ENCODE peak calls at places on chromosomes 1 and 21, in seven cellular contexts. B is adrenal gland; T is CD8-positive, alpha-beta T cell; Q is neural progenitor cell; Y is uterus; L is cardiac muscle cell; A is brain microvascular endothelial cell. M is an unnamed sample.

GRCh38 chr1:1928231-1929101 is 9.4 kb upstream of the TMEM52 start:
- DNase-seq in T (no peak), Q (no peak), B (no peak), A (no peak), L (no peak), Y (no peak), M (no peak)

GRCh38 chr1:246592695-246593094 is 26.4 kb downstream of the CNST start:
- DNase-seq in T (no peak), Q (no peak), L (peak; percentile 97), Y (no peak), B (no peak), A (peak; percentile 90), M (no peak)

GRCh38 chr1:193472838-193473398 is 286.5 kb upstream of the B3GALT2 start:
- DNase-seq in T (no peak), Y (no peak), A (no peak), Q (no peak), L (no peak), B (no peak), M (no peak)

GRCh38 chr1:65527211-65527610 is 106.7 kb downstream of the LEPR start:
- DNase-seq in Q (no peak), Y (no peak), L (peak; percentile 67), A (no peak), T (no peak), B (no peak), M (no peak)

GRCh38 chr1:5298376-5298775 is 644.0 kb downstream of the AJAP1 start:
- DNase-seq in L (no peak), Y (no peak), T (no peak), Q (no peak), B (no peak), A (no peak), M (no peak)

GRCh38 chr1:153795325-153795837 is 20.2 kb downstream of the SLC27A3 start:
- DNase-seq in L (no peak), Y (no peak), T (no peak), B (no peak), Q (no peak), A (no peak), M (no peak)

GRCh38 chr1:169538998-169539871 is 47.0 kb downstream of the F5 start:
- DNase-seq in Q (no peak), Y (no peak), B (no peak), L (peak; percentile 92), T (no peak), A (peak; percentile 86), M (no peak)

GRCh38 chr21:26795866-26796329 is 49.3 kb downstream of the ADAMTS1 start:
- DNase-seq in Y (peak; percentile 97), L (peak; percentile 98), A (peak; percentile 97), T (no peak), B (peak; percentile 72), Q (peak; percentile 14), M (peak; percentile 91)

GRCh38 chr1:77929806-77930205 is 41.4 kb downstream of the NEXN start:
- DNase-seq in L (no peak), T (no peak), A (no peak), Y (no peak), Q (no peak), B (no peak), M (no peak)

GRCh38 chr1:207049974-207050391 is 1.0 kb downstream of the YOD1 start:
- DNase-seq in Y (peak; percentile 39), B (peak; percentile 73), A (peak; percentile 55), L (peak; percentile 59), Q (peak; percentile 65), T (no peak), M (no peak)

GRCh38 chr1:31875636-31876236 is 59.9 kb upstream of the SPOCD1 start:
- DNase-seq in L (no peak), B (no peak), Q (no peak), T (no peak), Y (no peak), A (no peak), M (no peak)
- H3K4me3 ChIP-seq in L (no peak overlapping the region), B (no peak overlapping the region), Q (no peak overlapping the region), T (no peak overlapping the region), Y (no peak overlapping the region), A (no peak overlapping the region), M (no peak overlapping the region)

DNA sequence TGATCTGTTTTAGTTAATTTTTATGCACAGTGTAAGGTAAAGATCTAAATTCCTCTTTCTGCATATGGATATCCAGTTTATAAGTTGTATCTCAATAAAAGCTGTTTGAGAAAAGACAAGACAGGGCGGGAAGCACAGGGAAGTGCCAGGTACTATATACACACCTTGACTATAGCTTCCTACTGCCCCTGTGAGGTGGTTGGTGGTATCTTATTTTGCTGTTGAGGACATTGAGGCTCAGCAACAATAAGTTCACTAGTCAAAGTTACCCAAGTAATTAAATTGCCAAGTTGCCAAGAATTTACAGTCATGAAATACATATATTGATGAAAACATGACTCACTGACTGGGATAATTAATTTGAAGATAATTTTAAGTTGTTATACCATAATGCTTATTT is 109.1 kb downstream of the CD247 start:
- DNase-seq in T (no peak), Y (no peak), L (no peak), A (no peak), B (no peak), Q (no peak), M (no peak)
- TF ChIP-seq CTCF in T (no peak), Y (no peak), L (no peak), A (peak; percentile 22), B (no peak), Q (peak; percentile 32), M (no peak)

GRCh38 chr1:116325104-116325503 is 47.9 kb upstream of the ATP1A1 start:
- DNase-seq in Y (no peak), Q (no peak), L (no peak), A (no peak), B (no peak), T (no peak), M (no peak)

GRCh38 chr1:116323419-116323987 is 49.5 kb upstream of the ATP1A1 start:
- DNase-seq in Y (no peak), B (no peak), A (no peak), T (no peak), L (no peak), Q (no peak), M (no peak)

GRCh38 chr1:116326486-116326885 is 46.6 kb upstream of the ATP1A1 start:
- DNase-seq in T (no peak), Y (no peak), B (no peak), A (no peak), Q (no peak), L (no peak), M (no peak)

GRCh38 chr1:116324411-116324810 is 48.6 kb upstream of the ATP1A1 start:
- DNase-seq in T (no peak), A (no peak), L (no peak), B (no peak), Q (no peak), Y (no peak), M (no peak)

GRCh38 chr1:116325922-116326321 is 47.1 kb upstream of the ATP1A1 start:
- DNase-seq in Q (no peak), L (no peak), A (no peak), B (no peak), Y (no peak), T (peak; percentile 8), M (no peak)
- H3K27ac ChIP-seq in Q (no peak overlapping the region), L (peak overlapping the region; percentile 20), A (no peak overlapping the region), B (no peak overlapping the region), Y (no peak overlapping the region), T (peak overlapping the region; percentile 55), M (no peak overlapping the region)

DNA sequence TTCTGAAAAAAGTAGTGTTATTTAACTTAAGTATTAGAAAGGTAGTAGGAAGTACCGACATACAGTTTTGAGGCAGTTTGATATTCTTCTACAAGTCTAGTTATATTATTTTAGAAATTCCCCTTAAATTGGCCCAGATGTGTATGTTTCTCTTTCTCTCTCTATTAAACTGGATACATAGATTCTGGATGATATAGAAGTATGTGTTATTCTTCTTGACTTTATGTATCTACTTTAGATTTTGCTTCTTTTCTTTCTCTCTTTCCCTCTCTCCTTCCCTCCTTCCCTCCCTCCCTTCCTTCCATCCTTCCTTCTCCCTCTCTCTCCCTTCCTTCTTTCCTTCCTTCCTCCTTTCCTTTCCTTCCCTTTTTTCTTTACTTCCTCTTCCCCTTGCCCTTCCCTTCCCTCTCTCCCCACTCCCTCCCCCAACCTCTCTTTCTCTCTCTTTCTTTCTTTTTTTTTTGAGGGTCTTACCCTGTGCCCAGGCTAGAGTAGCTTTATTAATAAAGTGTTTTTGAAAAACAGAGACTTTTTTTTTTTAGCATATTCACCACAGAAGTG is 124.3 kb downstream of the OSBPL9 start:
- DNase-seq in A (no peak), L (no peak), Q (no peak), T (no peak), Y (no peak), B (no peak), M (no peak)
- H3K4me3 ChIP-seq in A (no peak overlapping the region), L (no peak overlapping the region), Q (no peak overlapping the region), T (no peak overlapping the region), Y (no peak overlapping the region), B (no peak overlapping the region), M (no peak overlapping the region)

GRCh38 chr1:211648980-211649934 is 26.2 kb downstream of the NEK2 start:
- DNase-seq in B (peak; percentile 74), A (no peak), Q (no peak), T (no peak), L (peak; percentile 59), Y (no peak), M (no peak)
- TF ChIP-seq CTCF in B (no peak), A (peak; percentile 70), Q (no peak), T (peak; percentile 32), L (peak; percentile 59), Y (peak; percentile 46), M (no peak)

GRCh38 chr1:203477748-203478147 is 2.1 kb downstream of the PRELP start:
- DNase-seq in A (no peak), B (no peak), Y (no peak), L (no peak), Q (no peak), T (no peak), M (no peak)
- H3K27ac ChIP-seq in A (no peak overlapping the region), B (no peak overlapping the region), Y (peak overlapping the region; percentile 91), L (no peak overlapping the region), Q (no peak overlapping the region), T (no peak overlapping the region), M (peak overlapping the region; percentile 52)

M was measured in heart right ventricle.